ENCODE peak calls at places on chromosome 5, in nine cellular contexts. M, V, N, Q, A, H, C, W and Z are unnamed samples.

GRCh38 chr5:155594270-155594669 is 580.7 kb downstream of the KIF4B start:
- DNase-seq in M (no peak), V (no peak), N (no peak), Q (no peak), A (no peak), H (no peak), C (no peak), W (no peak), Z (no peak)

GRCh38 chr5:167916261-167916660 is 375.2 kb upstream of the WWC1 start:
- DNase-seq in M (no peak), V (peak), N (no peak), Q (no peak), A (no peak), H (no peak), C (no peak), W (no peak), Z (no peak)

GRCh38 chr5:180439911-180440769 is 54.0 kb upstream of the CNOT6 start:
- DNase-seq in M (no peak), V (no peak), N (no peak), Q (no peak), A (no peak), H (no peak), C (no peak), W (no peak), Z (no peak)

GRCh38 chr5:78679905-78680304 is 31.3 kb upstream of the LHFPL2 start:
- DNase-seq in M (no peak), V (no peak), N (no peak), Q (no peak), A (no peak), H (no peak), C (no peak), W (no peak), Z (no peak)

GRCh38 chr5:19987594-19988345 is at the start of gene CDH18:
- DNase-seq in M (no peak), V (peak), N (peak), Q (peak), A (peak), H (no peak), C (peak), W (no peak), Z (no peak)

GRCh38 chr5:135980650-135981049 is 25.9 kb upstream of the LECT2 start:
- DNase-seq in M (no peak), V (no peak), N (no peak), Q (no peak), A (no peak), H (no peak), C (no peak), W (no peak), Z (no peak)

GRCh38 chr5:74441616-74442015 is 198.9 kb downstream of the ENC1 start:
- DNase-seq in M (no peak), V (no peak), N (no peak), Q (no peak), A (no peak), H (no peak), C (no peak), W (no peak), Z (no peak)

GRCh38 chr5:168302785-168303184 is 11.3 kb downstream of the WWC1 start:
- DNase-seq in M (no peak), V (no peak), N (peak), Q (no peak), A (no peak), H (no peak), C (no peak), W (no peak), Z (no peak)